ENCODE peak calls at places on chromosomes 13 and 19, in five cellular contexts. I is naive thymus-derived CD8-positive, alpha-beta T cell; X is stimulated activated CD4-positive, alpha-beta T cell treated with anti-CD3 and anti-CD28 coated beads, Interleukin-12 subunit alpha, Interleukin-12 subunit beta, amount 100 ng/mL, for 24 hours; V is GM03348; F is thoracic aorta. B is an unnamed sample.

GRCh38 chr13:40920826-40921225 is 98.3 kb downstream of the ELF1 start:
- DNase-seq in F (no peak), X (no peak), V (no peak), I (no peak), B (no peak)

GRCh38 chr19:39430675-39431593 is 4.8 kb downstream of the RPS16 start:
- DNase-seq in X (no peak), V (no peak), I (no peak), F (peak), B (no peak)

GRCh38 chr13:98509271-98510155 is 67.4 kb downstream of the STK24 start:
- DNase-seq in X (no peak), V (peak), I (no peak), F (peak), B (peak)

GRCh38 chr13:109494955-109495354 is 291.4 kb downstream of the IRS2 start:
- DNase-seq in I (no peak), F (no peak), X (no peak), V (peak), B (no peak)

GRCh38 chr13:25276748-25277147 is 10.5 kb downstream of the MTMR6 start:
- DNase-seq in I (no peak), X (no peak), V (no peak), F (no peak), B (no peak)

GRCh38 chr19:7673995-7674667 is 2.8 kb upstream of the MCEMP1 start:
- DNase-seq in V (peak), F (no peak), I (no peak), X (no peak), B (peak)

GRCh38 chr13:45464141-45464686 is 525 bp upstream of the COG3 start:
- DNase-seq in V (no peak), F (no peak), X (no peak), I (no peak), B (no peak)

GRCh38 chr13:105665284-105665683 is 870.2 kb downstream of the EFNB2 start:
- DNase-seq in I (no peak), F (no peak), V (no peak), X (no peak), B (no peak)

GRCh38 chr13:44107357-44108121 is 227.8 kb downstream of the LACC1 start:
- DNase-seq in V (no peak), F (no peak), I (no peak), X (no peak), B (no peak)

GRCh38 chr13:33195693-33196464 is 89.7 kb downstream of the STARD13 start:
- DNase-seq in I (no peak), V (no peak), F (no peak), X (no peak), B (no peak)

GRCh38 chr19:55259540-55260210 is 858 bp upstream of the PPP6R1 start:
- DNase-seq in V (no peak), I (no peak), F (no peak), X (no peak), B (no peak)

GRCh38 chr13:76991432-76991795 is 467 bp upstream of the CLN5 start:
- DNase-seq in I (peak), F (peak), V (no peak), X (peak), B (no peak)

GRCh38 chr13:106095919-106096318 is 439.5 kb downstream of the EFNB2 start:
- DNase-seq in F (no peak), V (no peak), I (no peak), X (no peak), B (no peak)

GRCh38 chr19:15283141-15283885 is 49.0 kb downstream of the BRD4 start:
- DNase-seq in X (no peak), I (no peak), V (peak), F (peak), B (no peak)

GRCh38 chr13:99700468-99700867 is 199.2 kb downstream of the TM9SF2 start:
- DNase-seq in F (no peak), X (no peak), I (no peak), V (no peak), B (no peak)

GRCh38 chr19:49801966-49802661 is 11.0 kb downstream of the FUZ start:
- DNase-seq in V (peak), F (peak), I (no peak), X (no peak), B (no peak)

GRCh38 chr13:21777813-21778212 is 106.9 kb downstream of the FGF9 start:
- DNase-seq in I (no peak), V (no peak), X (no peak), F (no peak), B (no peak)

GRCh38 chr19:12834418-12834943 is at the start of gene RTBDN:
- DNase-seq in X (no peak), I (no peak), V (no peak), F (no peak), B (no peak)

GRCh38 chr13:84126671-84127171 is 244.4 kb upstream of the SLITRK1 start:
- DNase-seq in I (no peak), V (no peak), F (no peak), X (no peak), B (peak)

GRCh38 chr19:46761418-46761831 is 15.2 kb upstream of the STRN4 start:
- DNase-seq in I (no peak), X (no peak), V (peak), F (no peak), B (no peak)

GRCh38 chr19:49591731-49592485 is 926 bp downstream of the PRR12 start:
- DNase-seq in X (no peak), I (peak), F (no peak), V (peak), B (no peak)

GRCh38 chr13:82330499-82330898 is 1551.8 kb downstream of the SLITRK1 start:
- DNase-seq in X (no peak), V (no peak), I (no peak), F (no peak), B (no peak)

GRCh38 chr19:46993622-46994021 is 26.0 kb upstream of the NPAS1 start:
- DNase-seq in V (no peak), X (no peak), F (no peak), I (no peak), B (no peak)

GRCh38 chr13:48405865-48406264 is 7.0 kb downstream of the LPAR6 start:
- DNase-seq in X (no peak), F (no peak), I (no peak), V (no peak), B (no peak)

GRCh38 chr19:56294557-56294956 is 20.1 kb downstream of the ZSCAN5A start:
- DNase-seq in X (no peak), V (no peak), I (no peak), F (no peak), B (no peak)